ENCODE peak calls at places on chromosomes 1 and 21, in six cellular contexts. One of them, this sample, is unnamed.

GRCh38 chr21:41781047-41781405 is 14.2 kb upstream of the RIPK4 start:
- DNase-seq in endothelial cell: no peak
- DNase-seq in WTC11: no peak
- DNase-seq in progenitor cell of endocrine pancreas: no peak
- DNase-seq in glutamatergic neuron: no peak
- DNase-seq in MCF 10A: no peak
- DNase-seq in this sample: no peak

GRCh38 chr1:89273324-89273778 is 691 bp upstream of the GBP5 start:
- DNase-seq in endothelial cell: no peak
- DNase-seq in WTC11: no peak
- DNase-seq in progenitor cell of endocrine pancreas: no peak
- DNase-seq in glutamatergic neuron: no peak
- DNase-seq in MCF 10A: no peak
- DNase-seq in this sample: no peak

GRCh38 chr1:229938571-229938970 is 128.5 kb upstream of the GALNT2 start:
- DNase-seq in endothelial cell: no peak
- DNase-seq in WTC11: no peak
- DNase-seq in progenitor cell of endocrine pancreas: no peak
- DNase-seq in glutamatergic neuron: no peak
- DNase-seq in MCF 10A: peak; percentile 19
- DNase-seq in this sample: no peak

GRCh38 chr1:4006676-4007374 is 106.8 kb upstream of the C1orf174 start:
- DNase-seq in endothelial cell: no peak
- DNase-seq in WTC11: no peak
- DNase-seq in progenitor cell of endocrine pancreas: no peak
- DNase-seq in glutamatergic neuron: no peak
- DNase-seq in MCF 10A: no peak
- DNase-seq in this sample: no peak

GRCh38 chr1:63458750-63459149 is 64.3 kb downstream of the ITGB3BP start:
- DNase-seq in endothelial cell: no peak
- DNase-seq in WTC11: no peak
- DNase-seq in progenitor cell of endocrine pancreas: no peak
- DNase-seq in glutamatergic neuron: no peak
- DNase-seq in MCF 10A: no peak
- DNase-seq in this sample: no peak

GRCh38 chr1:234044079-234044478 is 139.6 kb downstream of the SLC35F3 start:
- DNase-seq in endothelial cell: no peak
- DNase-seq in WTC11: no peak
- DNase-seq in progenitor cell of endocrine pancreas: no peak
- DNase-seq in glutamatergic neuron: no peak
- DNase-seq in MCF 10A: no peak
- DNase-seq in this sample: no peak

GRCh38 chr1:101221945-101222429 is 14.8 kb upstream of the S1PR1 start:
- DNase-seq in endothelial cell: no peak
- DNase-seq in WTC11: no peak
- DNase-seq in progenitor cell of endocrine pancreas: no peak
- DNase-seq in glutamatergic neuron: no peak
- DNase-seq in MCF 10A: no peak
- DNase-seq in this sample: no peak

GRCh38 chr1:66637146-66637545 is 103.2 kb downstream of the SGIP1 start:
- DNase-seq in endothelial cell: no peak
- DNase-seq in WTC11: no peak
- DNase-seq in progenitor cell of endocrine pancreas: no peak
- DNase-seq in glutamatergic neuron: no peak
- DNase-seq in MCF 10A: no peak
- DNase-seq in this sample: no peak

GRCh38 chr1:30966690-30967369 is 58.3 kb upstream of the SDC3 start:
- DNase-seq in endothelial cell: no peak
- DNase-seq in WTC11: no peak
- DNase-seq in progenitor cell of endocrine pancreas: no peak
- DNase-seq in glutamatergic neuron: peak; percentile 26
- DNase-seq in MCF 10A: peak; percentile 65
- DNase-seq in this sample: no peak

GRCh38 chr1:72557446-72558049 is 275.2 kb upstream of the NEGR1 start:
- DNase-seq in endothelial cell: peak; percentile 35
- DNase-seq in WTC11: peak; percentile 40
- DNase-seq in progenitor cell of endocrine pancreas: no peak
- DNase-seq in glutamatergic neuron: no peak
- DNase-seq in MCF 10A: peak; percentile 34
- DNase-seq in this sample: no peak

GRCh38 chr1:31033573-31033972 is 31.9 kb downstream of the PUM1 start:
- DNase-seq in endothelial cell: no peak
- DNase-seq in WTC11: no peak
- DNase-seq in progenitor cell of endocrine pancreas: no peak
- DNase-seq in glutamatergic neuron: no peak
- DNase-seq in MCF 10A: peak; percentile 42
- DNase-seq in this sample: no peak

GRCh38 chr1:3943806-3944620 is 43.9 kb upstream of the C1orf174 start:
- DNase-seq in endothelial cell: no peak
- DNase-seq in WTC11: no peak
- DNase-seq in progenitor cell of endocrine pancreas: no peak
- DNase-seq in glutamatergic neuron: no peak
- DNase-seq in MCF 10A: no peak
- DNase-seq in this sample: no peak

GRCh38 chr1:3312310-3312734 is 142.1 kb upstream of the ARHGEF16 start:
- DNase-seq in endothelial cell: no peak
- DNase-seq in WTC11: no peak
- DNase-seq in progenitor cell of endocrine pancreas: no peak
- DNase-seq in glutamatergic neuron: no peak
- DNase-seq in MCF 10A: no peak
- DNase-seq in this sample: no peak

GRCh38 chr1:160406131-160406968 is 6.0 kb downstream of the VANGL2 start:
- DNase-seq in endothelial cell: no peak
- DNase-seq in WTC11: no peak
- DNase-seq in progenitor cell of endocrine pancreas: no peak
- DNase-seq in glutamatergic neuron: no peak
- DNase-seq in MCF 10A: no peak
- DNase-seq in this sample: no peak

GRCh38 chr1:11126544-11126943 is 26.9 kb upstream of the EXOSC10 start:
- DNase-seq in endothelial cell: no peak
- DNase-seq in WTC11: no peak
- DNase-seq in progenitor cell of endocrine pancreas: no peak
- DNase-seq in glutamatergic neuron: no peak
- DNase-seq in MCF 10A: no peak
- DNase-seq in this sample: no peak

GRCh38 chr1:172478485-172478884 is 34.6 kb upstream of the PIGC start:
- DNase-seq in endothelial cell: no peak
- DNase-seq in WTC11: no peak
- DNase-seq in progenitor cell of endocrine pancreas: no peak
- DNase-seq in glutamatergic neuron: no peak
- DNase-seq in MCF 10A: no peak
- DNase-seq in this sample: no peak

GRCh38 chr1:44217809-44218410 is 4.6 kb downstream of the DMAP1 start:
- DNase-seq in endothelial cell: peak; percentile 84
- DNase-seq in WTC11: peak; percentile 90
- DNase-seq in progenitor cell of endocrine pancreas: peak; percentile 91
- DNase-seq in glutamatergic neuron: peak; percentile 93
- DNase-seq in MCF 10A: peak; percentile 80
- DNase-seq in this sample: peak; percentile 91

GRCh38 chr21:36654341-36654740 is 44.6 kb upstream of the SIM2 start:
- DNase-seq in endothelial cell: no peak
- DNase-seq in WTC11: no peak
- DNase-seq in progenitor cell of endocrine pancreas: no peak
- DNase-seq in glutamatergic neuron: no peak
- DNase-seq in MCF 10A: no peak
- DNase-seq in this sample: no peak

GRCh38 chr1:61287014-61287413 is 204.7 kb downstream of the NFIA start:
- DNase-seq in endothelial cell: no peak
- DNase-seq in WTC11: no peak
- DNase-seq in progenitor cell of endocrine pancreas: no peak
- DNase-seq in glutamatergic neuron: no peak
- DNase-seq in MCF 10A: no peak
- DNase-seq in this sample: no peak

GRCh38 chr1:193654951-193655705 is 468.7 kb upstream of the B3GALT2 start:
- DNase-seq in endothelial cell: no peak
- DNase-seq in WTC11: no peak
- DNase-seq in progenitor cell of endocrine pancreas: no peak
- DNase-seq in glutamatergic neuron: no peak
- DNase-seq in MCF 10A: peak; percentile 92
- DNase-seq in this sample: no peak

GRCh38 chr1:206112600-206113301 is 4.4 kb downstream of the AVPR1B start:
- DNase-seq in endothelial cell: no peak
- DNase-seq in WTC11: no peak
- DNase-seq in progenitor cell of endocrine pancreas: no peak
- DNase-seq in glutamatergic neuron: no peak
- DNase-seq in MCF 10A: peak; percentile 55
- DNase-seq in this sample: no peak

GRCh38 chr21:26835027-26835713 is 10.0 kb downstream of the ADAMTS1 start:
- DNase-seq in endothelial cell: no peak
- DNase-seq in WTC11: no peak
- DNase-seq in progenitor cell of endocrine pancreas: no peak
- DNase-seq in glutamatergic neuron: no peak
- DNase-seq in MCF 10A: peak; percentile 29
- DNase-seq in this sample: no peak

GRCh38 chr1:38693759-38694158 is 165.8 kb downstream of the RRAGC start:
- DNase-seq in endothelial cell: no peak
- DNase-seq in WTC11: no peak
- DNase-seq in progenitor cell of endocrine pancreas: no peak
- DNase-seq in glutamatergic neuron: no peak
- DNase-seq in MCF 10A: no peak
- DNase-seq in this sample: no peak

GRCh38 chr21:34745557-34746255 is 76.9 kb downstream of the CLIC6 start:
- DNase-seq in endothelial cell: peak; percentile 76
- DNase-seq in WTC11: peak; percentile 74
- DNase-seq in progenitor cell of endocrine pancreas: peak; percentile 51
- DNase-seq in glutamatergic neuron: peak; percentile 72
- DNase-seq in MCF 10A: peak; percentile 83
- DNase-seq in this sample: peak; percentile 71

GRCh38 chr1:66371233-66372005 is 162.5 kb upstream of the SGIP1 start:
- DNase-seq in endothelial cell: peak; percentile 40
- DNase-seq in WTC11: no peak
- DNase-seq in progenitor cell of endocrine pancreas: no peak
- DNase-seq in glutamatergic neuron: no peak
- DNase-seq in MCF 10A: no peak
- DNase-seq in this sample: no peak

DNA sequence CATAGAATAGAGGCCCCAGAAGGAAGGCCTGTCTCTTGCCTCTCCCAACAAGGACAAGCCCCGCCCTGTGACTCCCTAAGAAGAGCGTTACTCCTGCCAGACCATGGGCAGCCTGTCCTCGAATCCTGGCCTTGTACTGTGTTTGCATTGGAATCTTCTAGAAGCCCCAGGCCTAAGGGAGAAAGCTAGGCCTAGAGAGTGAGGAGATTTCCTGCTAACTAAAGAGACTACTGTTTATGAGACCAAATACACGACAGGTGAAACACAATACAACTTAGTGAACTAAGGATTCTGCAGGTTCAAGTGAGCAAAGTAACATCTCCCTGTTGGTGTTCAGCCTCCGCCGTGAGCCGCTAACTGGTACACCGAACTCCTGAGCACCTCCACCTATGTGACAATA is 62.7 kb downstream of the SYF2 start:
- DNase-seq in endothelial cell: no peak
- DNase-seq in WTC11: no peak
- DNase-seq in progenitor cell of endocrine pancreas: no peak
- DNase-seq in glutamatergic neuron: no peak
- DNase-seq in MCF 10A: no peak
- DNase-seq in this sample: no peak
- TF ChIP-seq CTCF in endothelial cell: no peak
- TF ChIP-seq CTCF in WTC11: no peak
- TF ChIP-seq CTCF in progenitor cell of endocrine pancreas: no peak
- TF ChIP-seq CTCF in glutamatergic neuron: no peak
- TF ChIP-seq CTCF in MCF 10A: no peak
- TF ChIP-seq CTCF in this sample: no peak

GRCh38 chr1:81731989-81732388 is 68.7 kb upstream of the ADGRL2 start:
- DNase-seq in endothelial cell: no peak
- DNase-seq in WTC11: no peak
- DNase-seq in progenitor cell of endocrine pancreas: no peak
- DNase-seq in glutamatergic neuron: no peak
- DNase-seq in MCF 10A: peak; percentile 39
- DNase-seq in this sample: no peak
- TF ChIP-seq CTCF in endothelial cell: no peak
- TF ChIP-seq CTCF in WTC11: no peak
- TF ChIP-seq CTCF in progenitor cell of endocrine pancreas: no peak
- TF ChIP-seq CTCF in glutamatergic neuron: no peak
- TF ChIP-seq CTCF in MCF 10A: peak; percentile 15
- TF ChIP-seq CTCF in this sample: no peak

GRCh38 chr1:48677306-48678287 is 99.1 kb downstream of the BEND5 start:
- DNase-seq in endothelial cell: peak; percentile 75
- DNase-seq in WTC11: peak; percentile 74
- DNase-seq in progenitor cell of endocrine pancreas: peak; percentile 40
- DNase-seq in glutamatergic neuron: peak; percentile 74
- DNase-seq in MCF 10A: peak; percentile 76
- DNase-seq in this sample: peak; percentile 73
- TF ChIP-seq CTCF in endothelial cell: peak; percentile 63
- TF ChIP-seq CTCF in WTC11: peak; percentile 66
- TF ChIP-seq CTCF in progenitor cell of endocrine pancreas: peak; percentile 83
- TF ChIP-seq CTCF in glutamatergic neuron: peak; percentile 76
- TF ChIP-seq CTCF in MCF 10A: peak; percentile 65
- TF ChIP-seq CTCF in this sample: peak; percentile 77

GRCh38 chr21:39969691-39970364 is 102.6 kb downstream of the PCP4 start:
- DNase-seq in endothelial cell: no peak
- DNase-seq in WTC11: no peak
- DNase-seq in progenitor cell of endocrine pancreas: no peak
- DNase-seq in glutamatergic neuron: no peak
- DNase-seq in MCF 10A: no peak
- DNase-seq in this sample: no peak

GRCh38 chr21:39966786-39967185 is 99.5 kb downstream of the PCP4 start:
- DNase-seq in endothelial cell: no peak
- DNase-seq in WTC11: no peak
- DNase-seq in progenitor cell of endocrine pancreas: no peak
- DNase-seq in glutamatergic neuron: no peak
- DNase-seq in MCF 10A: no peak
- DNase-seq in this sample: no peak

GRCh38 chr21:39972471-39972870 is 105.2 kb downstream of the PCP4 start:
- DNase-seq in endothelial cell: no peak
- DNase-seq in WTC11: no peak
- DNase-seq in progenitor cell of endocrine pancreas: no peak
- DNase-seq in glutamatergic neuron: no peak
- DNase-seq in MCF 10A: no peak
- DNase-seq in this sample: no peak

GRCh38 chr21:39971961-39972360 is 104.7 kb downstream of the PCP4 start:
- DNase-seq in endothelial cell: no peak
- DNase-seq in WTC11: no peak
- DNase-seq in progenitor cell of endocrine pancreas: no peak
- DNase-seq in glutamatergic neuron: no peak
- DNase-seq in MCF 10A: no peak
- DNase-seq in this sample: no peak

DNA sequence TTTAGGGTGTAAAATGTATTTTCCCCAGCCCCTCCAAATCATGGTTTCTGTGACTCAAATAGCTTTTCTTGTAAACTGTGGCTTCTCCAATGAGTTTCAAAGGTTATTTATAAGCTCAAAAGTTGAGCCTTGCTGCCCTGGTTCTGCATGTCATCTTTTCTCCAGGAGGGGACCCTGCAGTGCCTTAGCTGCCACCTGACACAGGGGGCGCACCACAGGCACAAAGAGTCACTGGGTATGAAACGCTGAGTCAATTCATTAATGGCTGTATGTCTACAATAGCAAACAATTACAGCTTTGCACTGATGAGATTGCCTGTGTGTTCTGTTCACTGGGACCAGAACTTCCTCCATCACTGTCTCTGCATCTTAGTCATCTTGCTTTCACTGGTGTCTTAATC is 100.8 kb downstream of the PCP4 start:
- DNase-seq in endothelial cell: no peak
- DNase-seq in WTC11: peak; percentile 36
- DNase-seq in progenitor cell of endocrine pancreas: no peak
- DNase-seq in glutamatergic neuron: no peak
- DNase-seq in MCF 10A: no peak
- DNase-seq in this sample: no peak
- TF ChIP-seq CTCF in endothelial cell: no peak
- TF ChIP-seq CTCF in WTC11: no peak
- TF ChIP-seq CTCF in progenitor cell of endocrine pancreas: no peak
- TF ChIP-seq CTCF in glutamatergic neuron: no peak
- TF ChIP-seq CTCF in MCF 10A: no peak
- TF ChIP-seq CTCF in this sample: no peak

GRCh38 chr21:43775795-43776430 is at the start of gene CSTB:
- DNase-seq in endothelial cell: peak; percentile 68
- DNase-seq in WTC11: peak; percentile 83
- DNase-seq in progenitor cell of endocrine pancreas: peak; percentile 79
- DNase-seq in glutamatergic neuron: peak; percentile 93
- DNase-seq in MCF 10A: peak; percentile 64
- DNase-seq in this sample: peak; percentile 93
- TF ChIP-seq CTCF in endothelial cell: no peak
- TF ChIP-seq CTCF in WTC11: no peak
- TF ChIP-seq CTCF in progenitor cell of endocrine pancreas: peak; percentile 21
- TF ChIP-seq CTCF in glutamatergic neuron: no peak
- TF ChIP-seq CTCF in MCF 10A: no peak
- TF ChIP-seq CTCF in this sample: no peak